ENCODE peak calls at places on chromosome 4, in seven cellular contexts. N is mesendoderm, G is SK-N-SH, C is astrocyte, R is neural progenitor cell, K is coronary artery, Y is IMR-90. W is an unnamed sample.

GRCh38 chr4:95833652-95834276 is 6.1 kb upstream of the PDHA2 start:
- DNase-seq in C (no peak), Y (no peak), R (no peak), N (peak; percentile 6), K (no peak), G (peak; percentile 25), W (no peak)

GRCh38 chr4:154189346-154189745 is 302.3 kb downstream of the DCHS2 start:
- DNase-seq in K (no peak), N (peak; percentile 72), Y (no peak), C (no peak), R (no peak), G (no peak), W (no peak)

GRCh38 chr4:187128226-187128625 is 404.6 kb upstream of the FAT1 start:
- DNase-seq in K (no peak), R (no peak), Y (peak; percentile 41), N (peak; percentile 48), G (no peak), C (peak; percentile 75), W (peak; percentile 98)

GRCh38 chr4:66565796-66566195 is 895.5 kb upstream of the EPHA5 start:
- DNase-seq in C (peak; percentile 44), G (no peak), N (no peak), R (no peak), K (no peak), Y (peak; percentile 11), W (no peak)

GRCh38 chr4:106796866-106797265 is 239.2 kb downstream of the DKK2 start:
- DNase-seq in Y (no peak), R (no peak), C (no peak), G (no peak), K (no peak), N (no peak), W (no peak)

GRCh38 chr4:97479388-97479787 is 663.9 kb downstream of the STPG2 start:
- DNase-seq in K (no peak), R (no peak), Y (no peak), C (no peak), N (no peak), G (no peak), W (no peak)

GRCh38 chr4:124278477-124278876 is 434.1 kb downstream of the ANKRD50 start:
- DNase-seq in C (peak; percentile 88), R (no peak), G (peak; percentile 29), Y (peak; percentile 38), K (no peak), N (peak; percentile 90), W (peak; percentile 80)

GRCh38 chr4:84905646-84906045 is 60.8 kb downstream of the WDFY3 start:
- DNase-seq in Y (no peak), K (no peak), C (no peak), N (peak; percentile 25), G (no peak), R (no peak), W (no peak)

GRCh38 chr4:156419080-156419638 is 465.5 kb upstream of the CTSO start:
- DNase-seq in R (no peak), G (no peak), K (no peak), N (no peak), Y (no peak), C (no peak), W (no peak)

GRCh38 chr4:81136161-81136910 is 78.7 kb downstream of the PRKG2 start:
- DNase-seq in Y (peak; percentile 95), N (no peak), G (no peak), K (no peak), C (peak; percentile 94), R (no peak), W (no peak)

GRCh38 chr4:126572264-126572663 is 1060.5 kb upstream of the INTU start:
- DNase-seq in G (no peak), K (no peak), Y (no peak), C (no peak), N (peak; percentile 6), R (no peak), W (no peak)

GRCh38 chr4:114282937-114283336 is 303.5 kb upstream of the ARSJ start:
- DNase-seq in K (no peak), G (no peak), N (no peak), Y (no peak), R (no peak), C (no peak), W (no peak)

GRCh38 chr4:28226962-28227361 is 1366.3 kb downstream of the STIM2 start:
- DNase-seq in G (no peak), C (no peak), K (no peak), R (no peak), N (no peak), Y (no peak), W (no peak)

GRCh38 chr4:56307423-56307822 is 79.9 kb downstream of the AASDH start:
- DNase-seq in N (no peak), Y (peak; percentile 4), R (no peak), G (no peak), C (peak; percentile 25), K (no peak), W (peak; percentile 83)

GRCh38 chr4:56731857-56732256 is 50.8 kb upstream of the HOPX start:
- DNase-seq in G (no peak), C (no peak), R (no peak), Y (no peak), K (no peak), N (peak; percentile 81), W (no peak)

GRCh38 chr4:140756292-140757219 is at the start of gene TBC1D9:
- DNase-seq in K (peak; percentile 82), C (peak; percentile 80), R (peak; percentile 94), Y (peak; percentile 55), N (peak; percentile 100), G (peak; percentile 81), W (peak; percentile 88)

GRCh38 chr4:1380368-1381151 is 25.7 kb downstream of the NKX1-1 start:
- DNase-seq in Y (no peak), N (no peak), G (no peak), K (no peak), C (no peak), R (no peak), W (no peak)

GRCh38 chr4:185634066-185634652 is 98.9 kb upstream of the PDLIM3 start:
- DNase-seq in G (peak; percentile 38), K (no peak), R (peak; percentile 16), C (no peak), Y (peak; percentile 7), N (peak; percentile 44), W (no peak)

GRCh38 chr4:762211-763190 is 56.9 kb downstream of the PCGF3 start:
- DNase-seq in K (no peak), N (no peak), Y (no peak), R (no peak), G (peak; percentile 62), C (peak; percentile 22), W (no peak)

GRCh38 chr4:140109626-140110213 is 44.3 kb downstream of the MAML3 start:
- DNase-seq in N (peak; percentile 52), K (no peak), C (no peak), Y (no peak), G (peak; percentile 50), R (peak; percentile 69), W (no peak)

GRCh38 chr4:4377683-4378082 is 9.2 kb upstream of the NSG1 start:
- DNase-seq in N (no peak), Y (no peak), C (no peak), G (no peak), R (no peak), K (no peak), W (no peak)

GRCh38 chr4:4374388-4375098 is 12.4 kb upstream of the NSG1 start:
- DNase-seq in K (no peak), R (no peak), Y (no peak), N (no peak), C (no peak), G (no peak), W (no peak)

GRCh38 chr4:4379540-4380087 is 7.3 kb upstream of the NSG1 start:
- DNase-seq in R (no peak), G (no peak), C (no peak), Y (no peak), N (no peak), K (no peak), W (no peak)

GRCh38 chr4:4376074-4376473 is 10.8 kb upstream of the NSG1 start:
- DNase-seq in C (no peak), N (no peak), K (no peak), R (no peak), G (no peak), Y (no peak), W (no peak)

DNA sequence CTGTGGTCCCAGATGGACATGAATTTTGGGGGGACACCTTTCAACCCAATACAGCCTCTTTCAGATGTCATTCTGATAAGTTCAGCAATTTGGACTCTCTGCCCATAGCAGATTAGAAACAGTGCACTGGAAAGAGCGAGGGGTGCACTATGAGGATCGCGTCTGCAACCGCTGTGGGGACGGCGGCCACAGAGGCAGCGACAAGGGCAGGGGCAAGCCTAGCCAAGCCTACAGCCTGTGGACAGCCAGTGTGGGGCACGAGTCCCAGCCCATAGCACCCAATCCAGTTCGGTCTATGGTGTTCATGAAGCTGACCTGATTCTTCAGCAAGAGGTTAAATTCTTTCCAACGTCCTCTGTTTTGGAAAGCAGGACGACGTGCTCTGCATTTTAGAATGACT is 9.7 kb upstream of the NSG1 start:
- DNase-seq in Y (no peak), C (no peak), K (no peak), G (no peak), R (no peak), N (no peak), W (no peak)
- H3K27ac ChIP-seq in Y (no peak overlapping the region), C (no peak overlapping the region), K (no peak overlapping the region), G (no peak overlapping the region), R (no peak overlapping the region), N (no peak overlapping the region), W (no peak overlapping the region)

DNA sequence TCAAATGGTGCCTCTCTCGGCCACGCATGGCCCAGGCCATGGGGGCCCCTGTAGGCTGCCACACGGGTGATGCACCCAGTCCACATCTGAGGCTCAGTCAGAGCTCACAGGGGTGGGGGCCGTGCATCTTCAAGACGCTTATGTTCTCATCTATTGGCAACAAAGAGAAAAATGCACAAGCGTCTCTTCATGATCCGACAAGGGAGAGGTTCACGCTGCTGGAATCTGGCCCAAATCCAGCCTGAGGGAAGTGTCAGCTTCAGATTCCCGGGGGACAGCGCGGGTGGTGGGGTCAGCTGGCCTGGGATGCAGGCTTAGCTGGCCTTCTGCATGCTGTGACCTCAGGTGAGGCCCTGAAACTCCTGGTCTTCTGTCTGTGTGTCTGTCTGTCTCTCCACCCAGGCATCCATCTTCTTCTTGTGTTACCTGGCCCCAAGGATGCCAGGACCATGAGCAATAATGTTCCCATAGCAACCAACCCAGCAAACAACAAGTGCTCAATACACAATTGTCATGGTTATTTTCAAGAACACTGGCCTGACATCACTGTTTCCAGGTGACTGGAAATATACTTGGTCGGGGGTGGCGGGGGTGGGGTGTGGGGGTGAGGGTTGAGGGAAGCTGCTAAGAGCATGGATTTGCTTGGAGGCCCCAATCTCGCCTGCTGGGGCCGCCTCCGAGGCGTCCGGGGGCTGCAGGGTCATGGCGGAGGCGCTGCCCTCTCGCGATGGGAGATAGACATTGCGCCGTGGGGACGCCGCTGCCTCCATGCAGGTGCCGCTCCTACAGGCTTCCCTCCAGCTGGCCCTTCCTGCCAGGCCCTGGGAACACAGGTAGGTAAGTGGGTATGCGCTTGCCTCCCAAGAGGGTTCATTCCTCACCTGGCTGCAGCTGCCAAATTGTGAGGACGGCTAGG is 48.3 kb downstream of the ABLIM2 start:
- DNase-seq in C (peak; percentile 12), N (peak; percentile 97), Y (no peak), K (no peak), G (no peak), R (peak; percentile 75), W (peak; percentile 95)
- H3K27ac ChIP-seq in C (no peak overlapping the region), N (no peak overlapping the region), Y (no peak overlapping the region), K (no peak overlapping the region), G (no peak overlapping the region), R (no peak overlapping the region), W (no peak overlapping the region)

GRCh38 chr4:138595731-138596465 is 353.7 kb upstream of the SLC7A11 start:
- DNase-seq in R (no peak), N (no peak), C (peak; percentile 76), G (no peak), K (no peak), Y (peak; percentile 70), W (no peak)
- H3K27ac ChIP-seq in R (no peak overlapping the region), N (no peak overlapping the region), C (no peak overlapping the region), G (no peak overlapping the region), K (peak overlapping the region; percentile 32), Y (no peak overlapping the region), W (no peak overlapping the region)

GRCh38 chr4:71259305-71259704 is 79.5 kb upstream of the SLC4A4 start:
- DNase-seq in N (no peak), C (no peak), R (no peak), K (no peak), G (no peak), Y (no peak), W (no peak)
- H3K27ac ChIP-seq in N (no peak overlapping the region), C (no peak overlapping the region), R (no peak overlapping the region), K (no peak overlapping the region), G (no peak overlapping the region), Y (no peak overlapping the region), W (no peak overlapping the region)